ENCODE peak calls at places on chromosomes 11 and 22, in six cellular contexts. One of them, this sample, is unnamed. For H3K9me3 and H3K4me1, the result is how much of the 10 kb centered on the place peaks cover.

GRCh38 chr11:129192150-129192549 is at the start of gene ARHGAP32:
- DNase-seq in CD4-positive, alpha-beta memory T cell: peak
- DNase-seq in H9: no peak
- DNase-seq in left lung: no peak
- DNase-seq in GM23248: no peak
- DNase-seq in PC-9: peak
- DNase-seq in this sample: no peak

GRCh38 chr22:45863981-45864751 is 112.8 kb downstream of the WNT7B start:
- DNase-seq in CD4-positive, alpha-beta memory T cell: peak
- DNase-seq in H9: peak
- DNase-seq in left lung: peak
- DNase-seq in GM23248: peak
- DNase-seq in PC-9: peak
- DNase-seq in this sample: peak

GRCh38 chr11:1548221-1549070 is 23.6 kb downstream of the DUSP8 start:
- DNase-seq in CD4-positive, alpha-beta memory T cell: no peak
- DNase-seq in H9: peak
- DNase-seq in left lung: peak
- DNase-seq in GM23248: peak
- DNase-seq in PC-9: peak
- DNase-seq in this sample: no peak

GRCh38 chr11:1514349-1515061 is 27.9 kb upstream of the MOB2 start:
- DNase-seq in CD4-positive, alpha-beta memory T cell: no peak
- DNase-seq in H9: no peak
- DNase-seq in left lung: no peak
- DNase-seq in GM23248: no peak
- DNase-seq in PC-9: no peak
- DNase-seq in this sample: no peak

GRCh38 chr11:2137202-2138071 is 1.8 kb downstream of the IGF2 start:
- DNase-seq in CD4-positive, alpha-beta memory T cell: no peak
- DNase-seq in H9: peak
- DNase-seq in left lung: no peak
- DNase-seq in GM23248: peak
- DNase-seq in PC-9: peak
- DNase-seq in this sample: no peak

GRCh38 chr11:65110354-65110861 is 1.3 kb upstream of the TM7SF2 start:
- DNase-seq in CD4-positive, alpha-beta memory T cell: peak
- DNase-seq in H9: peak
- DNase-seq in left lung: peak
- DNase-seq in GM23248: peak
- DNase-seq in PC-9: peak
- DNase-seq in this sample: peak

GRCh38 chr11:117058761-117059233 is 39.4 kb downstream of the SIK3 start:
- DNase-seq in CD4-positive, alpha-beta memory T cell: no peak
- DNase-seq in H9: no peak
- DNase-seq in left lung: no peak
- DNase-seq in GM23248: peak
- DNase-seq in PC-9: no peak
- DNase-seq in this sample: no peak

GRCh38 chr22:29268511-29269229 is 602 bp downstream of the EWSR1 start:
- DNase-seq in CD4-positive, alpha-beta memory T cell: peak
- DNase-seq in H9: no peak
- DNase-seq in left lung: peak
- DNase-seq in GM23248: peak
- DNase-seq in PC-9: peak
- DNase-seq in this sample: no peak

GRCh38 chr11:118098996-118099837 is 12.5 kb upstream of the SMIM35 start:
- DNase-seq in CD4-positive, alpha-beta memory T cell: no peak
- DNase-seq in H9: peak
- DNase-seq in left lung: no peak
- DNase-seq in GM23248: no peak
- DNase-seq in PC-9: no peak
- DNase-seq in this sample: no peak

GRCh38 chr11:114247070-114247789 is 49.0 kb upstream of the NNMT start:
- DNase-seq in CD4-positive, alpha-beta memory T cell: no peak
- DNase-seq in H9: no peak
- DNase-seq in left lung: no peak
- DNase-seq in GM23248: no peak
- DNase-seq in PC-9: no peak
- DNase-seq in this sample: no peak

GRCh38 chr11:5809122-5809519 is 397 bp downstream of the OR52N2 start:
- DNase-seq in CD4-positive, alpha-beta memory T cell: peak
- DNase-seq in H9: no peak
- DNase-seq in left lung: no peak
- DNase-seq in GM23248: peak
- DNase-seq in PC-9: no peak
- DNase-seq in this sample: no peak

GRCh38 chr11:37076866-37077265 is 478.8 kb upstream of the RAG2 start:
- DNase-seq in CD4-positive, alpha-beta memory T cell: no peak
- DNase-seq in H9: no peak
- DNase-seq in left lung: no peak
- DNase-seq in GM23248: no peak
- DNase-seq in PC-9: no peak
- DNase-seq in this sample: no peak

GRCh38 chr22:45731041-45731797 is 59.6 kb downstream of the ATXN10 start:
- DNase-seq in CD4-positive, alpha-beta memory T cell: no peak
- DNase-seq in H9: no peak
- DNase-seq in left lung: no peak
- DNase-seq in GM23248: peak
- DNase-seq in PC-9: no peak
- DNase-seq in this sample: no peak

GRCh38 chr11:88448131-88448530 is 110.6 kb upstream of the CTSC start:
- DNase-seq in CD4-positive, alpha-beta memory T cell: no peak
- DNase-seq in H9: no peak
- DNase-seq in left lung: no peak
- DNase-seq in GM23248: no peak
- DNase-seq in PC-9: no peak
- DNase-seq in this sample: no peak

GRCh38 chr11:60993611-60994010 is 22.1 kb downstream of the CD6 start:
- DNase-seq in CD4-positive, alpha-beta memory T cell: no peak
- DNase-seq in H9: no peak
- DNase-seq in left lung: no peak
- DNase-seq in GM23248: no peak
- DNase-seq in PC-9: no peak
- DNase-seq in this sample: peak

GRCh38 chr11:34840736-34841386 is 75.3 kb downstream of the APIP start:
- DNase-seq in CD4-positive, alpha-beta memory T cell: no peak
- DNase-seq in H9: peak
- DNase-seq in left lung: peak
- DNase-seq in GM23248: peak
- DNase-seq in PC-9: no peak
- DNase-seq in this sample: no peak

GRCh38 chr11:33970984-33971466 is 79.1 kb upstream of the LMO2 start:
- DNase-seq in CD4-positive, alpha-beta memory T cell: no peak
- DNase-seq in H9: peak
- DNase-seq in left lung: no peak
- DNase-seq in GM23248: peak
- DNase-seq in PC-9: peak
- DNase-seq in this sample: peak

GRCh38 chr22:39175127-39176066 is 22.9 kb upstream of the CBX7 start:
- DNase-seq in CD4-positive, alpha-beta memory T cell: no peak
- DNase-seq in H9: peak
- DNase-seq in left lung: no peak
- DNase-seq in GM23248: peak
- DNase-seq in PC-9: peak
- DNase-seq in this sample: peak

GRCh38 chr11:110076388-110076965 is 16.7 kb upstream of the ZC3H12C start:
- DNase-seq in CD4-positive, alpha-beta memory T cell: no peak
- DNase-seq in H9: peak
- DNase-seq in left lung: no peak
- DNase-seq in GM23248: peak
- DNase-seq in PC-9: no peak
- DNase-seq in this sample: no peak

GRCh38 chr11:132131051-132131450 is 760.6 kb downstream of the NTM start:
- DNase-seq in CD4-positive, alpha-beta memory T cell: no peak
- DNase-seq in H9: no peak
- DNase-seq in left lung: no peak
- DNase-seq in GM23248: no peak
- DNase-seq in PC-9: no peak
- DNase-seq in this sample: no peak

GRCh38 chr11:63510360-63511130 is 4.7 kb downstream of the LGALS12 start:
- DNase-seq in CD4-positive, alpha-beta memory T cell: no peak
- DNase-seq in H9: no peak
- DNase-seq in left lung: no peak
- DNase-seq in GM23248: peak
- DNase-seq in PC-9: peak
- DNase-seq in this sample: no peak

GRCh38 chr11:85815186-85815911 is 4.4 kb upstream of the SYTL2 start:
- DNase-seq in CD4-positive, alpha-beta memory T cell: no peak
- DNase-seq in H9: no peak
- DNase-seq in left lung: no peak
- DNase-seq in GM23248: peak
- DNase-seq in PC-9: no peak
- DNase-seq in this sample: no peak

GRCh38 chr11:75434051-75434450 is 1.0 kb upstream of the KLHL35 start:
- DNase-seq in CD4-positive, alpha-beta memory T cell: no peak
- DNase-seq in H9: no peak
- DNase-seq in left lung: no peak
- DNase-seq in GM23248: no peak
- DNase-seq in PC-9: no peak
- DNase-seq in this sample: no peak

GRCh38 chr22:38177044-38177443 is 4.6 kb downstream of the PLA2G6 start:
- DNase-seq in CD4-positive, alpha-beta memory T cell: no peak
- DNase-seq in H9: no peak
- DNase-seq in left lung: no peak
- DNase-seq in GM23248: no peak
- DNase-seq in PC-9: no peak
- DNase-seq in this sample: no peak

GRCh38 chr11:36131719-36132349 is 157.4 kb downstream of the COMMD9 start:
- DNase-seq in CD4-positive, alpha-beta memory T cell: no peak
- DNase-seq in H9: peak
- DNase-seq in left lung: peak
- DNase-seq in GM23248: peak
- DNase-seq in PC-9: no peak
- DNase-seq in this sample: no peak

GRCh38 chr11:69422645-69423044 is 58.8 kb upstream of the LINC01488 start:
- DNase-seq in CD4-positive, alpha-beta memory T cell: no peak
- DNase-seq in H9: no peak
- DNase-seq in left lung: no peak
- DNase-seq in GM23248: no peak
- DNase-seq in PC-9: no peak
- DNase-seq in this sample: no peak

GRCh38 chr11:28105869-28106268 is 2.1 kb downstream of the KIF18A start:
- DNase-seq in CD4-positive, alpha-beta memory T cell: no peak
- DNase-seq in H9: no peak
- DNase-seq in left lung: no peak
- DNase-seq in GM23248: no peak
- DNase-seq in PC-9: no peak
- DNase-seq in this sample: no peak

GRCh38 chr22:38108561-38109319 is 1.7 kb downstream of the BAIAP2L2 start:
- DNase-seq in CD4-positive, alpha-beta memory T cell: no peak
- DNase-seq in H9: no peak
- DNase-seq in left lung: no peak
- DNase-seq in GM23248: no peak
- DNase-seq in PC-9: no peak
- DNase-seq in this sample: no peak

GRCh38 chr11:128476729-128477128 is 110.6 kb downstream of the ETS1 start:
- DNase-seq in CD4-positive, alpha-beta memory T cell: peak
- DNase-seq in H9: no peak
- DNase-seq in left lung: no peak
- DNase-seq in GM23248: no peak
- DNase-seq in PC-9: no peak
- DNase-seq in this sample: no peak

DNA sequence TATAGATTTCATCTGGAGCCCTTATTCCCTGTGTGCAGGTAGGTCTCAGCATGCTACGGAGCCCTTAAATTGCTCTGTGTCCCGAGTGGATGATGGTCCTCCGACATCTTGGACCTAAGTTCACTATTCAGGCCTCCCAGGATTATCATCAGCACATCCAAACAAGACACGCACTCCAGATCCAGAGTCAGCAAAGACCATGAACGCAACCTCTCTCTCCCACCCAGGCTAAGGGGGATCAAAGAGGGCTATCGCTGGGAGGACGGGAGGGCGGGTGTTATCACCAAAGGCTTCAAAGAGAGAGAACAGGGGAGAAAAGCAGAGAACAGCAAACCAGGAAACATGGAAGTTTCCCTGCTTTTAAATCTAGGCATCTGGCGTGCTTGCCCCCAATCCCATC is 659.4 kb downstream of the TBC1D22A start:
- DNase-seq in CD4-positive, alpha-beta memory T cell: no peak
- DNase-seq in H9: no peak
- DNase-seq in left lung: no peak
- DNase-seq in GM23248: no peak
- DNase-seq in PC-9: no peak
- DNase-seq in this sample: no peak
- H3K9me3 ChIP-seq in CD4-positive, alpha-beta memory T cell: under half
- H3K9me3 ChIP-seq in H9: half or more
- H3K9me3 ChIP-seq in left lung: under half
- H3K9me3 ChIP-seq in GM23248: under half
- H3K9me3 ChIP-seq in PC-9: under half
- H3K9me3 ChIP-seq in this sample: under half

GRCh38 chr22:42927966-42928365 is 70.9 kb upstream of the ARFGAP3 start:
- DNase-seq in CD4-positive, alpha-beta memory T cell: no peak
- DNase-seq in H9: no peak
- DNase-seq in left lung: no peak
- DNase-seq in GM23248: no peak
- DNase-seq in PC-9: no peak
- DNase-seq in this sample: no peak
- H3K4me1 ChIP-seq in CD4-positive, alpha-beta memory T cell: under half
- H3K4me1 ChIP-seq in H9: under half
- H3K4me1 ChIP-seq in left lung: half or more
- H3K4me1 ChIP-seq in GM23248: half or more
- H3K4me1 ChIP-seq in PC-9: under half
- H3K4me1 ChIP-seq in this sample: half or more

GRCh38 chr22:47205562-47205961 is 443.1 kb downstream of the TBC1D22A start:
- DNase-seq in CD4-positive, alpha-beta memory T cell: no peak
- DNase-seq in H9: no peak
- DNase-seq in left lung: no peak
- DNase-seq in GM23248: no peak
- DNase-seq in PC-9: no peak
- DNase-seq in this sample: peak
- H3K9me3 ChIP-seq in CD4-positive, alpha-beta memory T cell: under half
- H3K9me3 ChIP-seq in H9: half or more
- H3K9me3 ChIP-seq in left lung: under half
- H3K9me3 ChIP-seq in GM23248: under half
- H3K9me3 ChIP-seq in PC-9: under half
- H3K9me3 ChIP-seq in this sample: under half

DNA sequence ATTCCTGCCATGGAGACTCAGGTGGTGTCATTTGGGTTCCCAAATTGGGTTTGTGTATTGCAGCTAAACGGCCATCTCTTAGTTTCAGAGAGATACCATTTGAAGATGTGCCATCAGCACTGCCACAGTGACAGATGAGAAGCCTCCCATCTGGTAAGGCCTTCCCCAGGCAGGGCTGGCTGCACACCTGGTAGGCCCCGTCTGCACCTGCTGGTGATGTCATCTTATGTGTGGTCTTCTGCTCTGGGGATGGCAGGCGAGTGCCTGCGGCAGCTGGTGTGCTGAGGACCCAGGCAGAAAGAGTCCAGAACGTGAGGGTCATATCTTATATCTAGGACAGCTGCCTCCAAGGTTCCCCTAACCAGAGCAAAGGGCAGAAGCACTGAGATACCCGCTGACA is 100.6 kb downstream of the CSNK2A3 start:
- DNase-seq in CD4-positive, alpha-beta memory T cell: no peak
- DNase-seq in H9: no peak
- DNase-seq in left lung: no peak
- DNase-seq in GM23248: no peak
- DNase-seq in PC-9: no peak
- DNase-seq in this sample: no peak
- H3K4me1 ChIP-seq in CD4-positive, alpha-beta memory T cell: under half
- H3K4me1 ChIP-seq in H9: under half
- H3K4me1 ChIP-seq in left lung: under half
- H3K4me1 ChIP-seq in GM23248: under half
- H3K4me1 ChIP-seq in PC-9: under half
- H3K4me1 ChIP-seq in this sample: under half